ENCODE peak calls at places on chromosomes 12 and 14, in four cellular contexts. Z, E, F and U are unnamed samples.

GRCh38 chr12:3083949-3084348 is 6.8 kb downstream of the TSPAN9 start:
- DNase-seq in Z (peak; percentile 57), E (no peak), F (no peak), U (no peak)

GRCh38 chr12:122855071-122855829 is 20.0 kb downstream of the HIP1R start:
- DNase-seq in Z (no peak), F (no peak), E (no peak), U (no peak)

GRCh38 chr12:17527021-17527420 is 563.0 kb downstream of the RERGL start:
- DNase-seq in E (no peak), Z (peak; percentile 14), F (no peak), U (no peak)

GRCh38 chr12:50677858-50678257 is 86.0 kb upstream of the ATF1 start:
- DNase-seq in E (peak; percentile 57), F (no peak), Z (no peak), U (no peak)

GRCh38 chr14:61281186-61281676 is at the start of gene TMEM30B:
- DNase-seq in E (no peak), F (peak; percentile 82), Z (peak; percentile 89), U (peak; percentile 96)

GRCh38 chr14:49483266-49483665 is 102.9 kb downstream of the RPS29 start:
- DNase-seq in F (no peak), Z (no peak), E (no peak), U (no peak)

GRCh38 chr14:24921903-24922302 is 128.0 kb downstream of the STXBP6 start:
- DNase-seq in F (no peak), Z (no peak), E (peak; percentile 60), U (no peak)

GRCh38 chr14:53908416-53908815 is 48.2 kb downstream of the BMP4 start:
- DNase-seq in Z (no peak), F (no peak), E (no peak), U (no peak)

GRCh38 chr14:33057585-33057984 is 118.9 kb downstream of the NPAS3 start:
- DNase-seq in E (no peak), F (no peak), Z (no peak), U (no peak)

GRCh38 chr12:132474237-132474741 is 15.7 kb upstream of the FBRSL1 start:
- DNase-seq in Z (no peak), E (no peak), F (no peak), U (no peak)

GRCh38 chr14:61589691-61590521 is 105.4 kb upstream of the HIF1A start:
- DNase-seq in F (no peak), Z (no peak), E (no peak), U (no peak)

GRCh38 chr12:70083677-70084020 is 159.6 kb upstream of the CNOT2 start:
- DNase-seq in Z (no peak), E (no peak), F (no peak), U (no peak)

GRCh38 chr12:45205165-45205825 is 10.6 kb upstream of the ANO6 start:
- DNase-seq in F (no peak), E (no peak), Z (no peak), U (no peak)

GRCh38 chr12:16610006-16610520 is 4.1 kb upstream of the LMO3 start:
- DNase-seq in E (no peak), F (no peak), Z (peak; percentile 16), U (no peak)

GRCh38 chr14:34090451-34090850 is 139.6 kb upstream of the EGLN3 start:
- DNase-seq in Z (no peak), F (no peak), E (no peak), U (no peak)

GRCh38 chr12:121025442-121026226 is 9.3 kb upstream of the C12orf43 start:
- DNase-seq in E (no peak), F (no peak), Z (no peak), U (no peak)

GRCh38 chr14:65241125-65241752 is 138.9 kb upstream of the MAX start:
- DNase-seq in Z (no peak), F (no peak), E (no peak), U (no peak)

GRCh38 chr14:65239897-65240296 is 137.6 kb upstream of the MAX start:
- DNase-seq in E (no peak), F (no peak), Z (no peak), U (no peak)

GRCh38 chr14:65239143-65239672 is 136.9 kb upstream of the MAX start:
- DNase-seq in E (peak; percentile 77), F (no peak), Z (peak; percentile 57), U (no peak)

GRCh38 chr14:65242732-65243134 is 140.4 kb upstream of the MAX start:
- DNase-seq in E (peak; percentile 42), F (no peak), Z (no peak), U (no peak)

DNA sequence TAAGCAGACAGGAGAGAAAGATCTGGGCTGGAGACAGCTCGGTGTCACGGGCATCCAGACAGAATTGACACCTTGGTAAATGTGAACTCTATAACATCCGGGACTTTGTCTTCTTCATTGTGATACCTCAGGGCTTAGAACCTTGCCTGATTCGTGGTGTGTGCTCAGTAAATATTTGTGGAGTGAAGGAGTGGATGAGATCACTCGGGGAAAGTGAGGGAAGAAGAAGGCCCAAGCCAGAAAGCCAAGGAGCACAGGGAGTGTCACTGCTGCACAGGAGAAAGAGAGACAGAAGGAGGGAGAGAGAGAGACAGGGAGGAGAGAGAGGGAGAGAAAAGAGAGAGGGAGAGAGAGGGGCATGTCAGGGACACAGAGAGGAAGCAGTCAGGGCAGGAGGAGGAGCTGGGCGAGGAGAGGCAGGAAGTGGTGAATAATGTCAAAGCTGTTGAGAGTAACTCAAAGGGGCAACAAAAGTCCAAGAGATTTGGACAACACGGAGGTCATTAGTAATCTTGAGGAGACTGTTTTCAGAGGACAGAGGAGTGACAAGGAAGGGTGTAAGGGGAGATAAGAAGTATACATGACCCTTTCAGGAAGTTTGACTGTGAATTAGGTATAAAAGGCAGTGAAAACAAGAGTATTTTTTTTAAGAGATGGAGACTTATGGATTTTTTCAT is 141.6 kb upstream of the MAX start:
- DNase-seq in F (no peak), E (peak; percentile 36), Z (no peak), U (no peak)
- H3K56ac ChIP-seq in F (no peak overlapping the region), E (no peak overlapping the region), Z (no peak overlapping the region), U (no peak overlapping the region)

GRCh38 chr14:94163806-94164205 is 10.3 kb upstream of the PPP4R4 start:
- DNase-seq in F (no peak), Z (peak; percentile 65), E (no peak), U (no peak)

GRCh38 chr14:94161979-94162378 is 12.1 kb upstream of the PPP4R4 start:
- DNase-seq in Z (no peak), F (no peak), E (no peak), U (no peak)

GRCh38 chr14:94165744-94166143 is 8.4 kb upstream of the PPP4R4 start:
- DNase-seq in E (no peak), F (no peak), Z (peak; percentile 10), U (peak; percentile 46)

GRCh38 chr14:94162466-94162865 is 11.7 kb upstream of the PPP4R4 start:
- DNase-seq in E (no peak), F (no peak), Z (no peak), U (no peak)

GRCh38 chr14:94164685-94165431 is 9.3 kb upstream of the PPP4R4 start:
- DNase-seq in F (no peak), E (no peak), Z (no peak), U (peak; percentile 47)
- H2AK5ac ChIP-seq in F (no peak overlapping the region), E (no peak overlapping the region), Z (no peak overlapping the region), U (no peak overlapping the region)

DNA sequence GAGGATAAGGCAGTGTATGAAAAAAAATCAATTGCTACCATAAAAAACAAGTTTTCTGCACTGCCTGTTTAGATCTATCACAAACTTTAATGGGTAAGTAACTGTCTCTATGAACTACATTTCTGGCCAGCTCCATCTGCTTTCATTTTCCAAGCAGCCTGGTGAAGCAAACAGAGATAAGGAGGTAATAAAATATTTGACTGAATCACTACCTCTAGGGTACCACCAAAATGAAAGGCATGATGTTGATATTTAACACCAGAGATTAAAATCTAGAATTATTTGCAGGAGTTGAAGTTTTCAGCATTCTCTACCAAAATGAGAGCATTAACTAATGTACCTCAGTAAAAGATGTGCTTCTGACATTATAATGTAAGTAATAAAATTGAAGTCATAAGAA is 863.5 kb upstream of the MGAT4C start:
- DNase-seq in E (no peak), F (no peak), Z (no peak), U (no peak)
- H3K56ac ChIP-seq in E (no peak overlapping the region), F (no peak overlapping the region), Z (no peak overlapping the region), U (no peak overlapping the region)

GRCh38 chr14:21072102-21072501 is 2.0 kb downstream of the ARHGEF40 start:
- DNase-seq in E (peak; percentile 81), Z (peak; percentile 70), F (no peak), U (no peak)
- H2AK5ac ChIP-seq in E (peak overlapping the region; percentile 63), Z (no peak overlapping the region), F (no peak overlapping the region), U (no peak overlapping the region)